ENCODE peak calls at places on chromosomes 12 and 14, in eight cellular contexts. I is B cell, V is fibroblast of the aortic adventitia, M is IMR-90, A is right lobe of liver, G is lower leg skin, D is tibial artery, W is epithelial cell of proximal tubule. U is an unnamed sample.

GRCh38 chr14:64758711-64759554 is 54.7 kb downstream of the PLEKHG3 start:
- DNase-seq in I (no peak), V (peak; percentile 95), M (peak; percentile 97), A (no peak), G (no peak), D (no peak), W (no peak), U (no peak)

GRCh38 chr14:32006267-32007110 is 70.6 kb upstream of the ARHGAP5 start:
- DNase-seq in I (no peak), V (no peak), M (peak; percentile 19), A (no peak), G (no peak), D (no peak), W (peak; percentile 95), U (no peak)

GRCh38 chr12:45670339-45671065 is 59.0 kb upstream of the ARID2 start:
- DNase-seq in I (peak; percentile 14), V (no peak), M (no peak), A (no peak), G (no peak), D (no peak), W (no peak), U (peak; percentile 12)

GRCh38 chr12:47651368-47652254 is 54.2 kb downstream of the RPAP3 start:
- DNase-seq in I (peak; percentile 20), V (peak; percentile 71), M (peak; percentile 66), A (peak; percentile 62), G (peak; percentile 21), D (peak; percentile 66), W (peak; percentile 13), U (peak; percentile 19)

GRCh38 chr12:100356646-100357223 is at the start of gene SLC17A8:
- DNase-seq in I (no peak), V (no peak), M (no peak), A (no peak), G (no peak), D (no peak), W (no peak), U (no peak)

GRCh38 chr14:102491786-102492522 is 17.6 kb downstream of the ANKRD9 start:
- DNase-seq in I (peak; percentile 7), V (no peak), M (no peak), A (no peak), G (no peak), D (no peak), W (no peak), U (no peak)

GRCh38 chr12:1553987-1554982 is 40.1 kb downstream of the FBXL14 start:
- DNase-seq in I (peak; percentile 23), V (no peak), M (no peak), A (no peak), G (no peak), D (no peak), W (no peak), U (peak; percentile 88)

GRCh38 chr12:106487664-106488063 is 95.1 kb upstream of the RFX4 start:
- DNase-seq in I (no peak), V (no peak), M (no peak), A (no peak), G (no peak), D (no peak), W (no peak), U (no peak)

GRCh38 chr14:36105401-36105800 is 71.1 kb downstream of the PTCSC3 start:
- DNase-seq in I (no peak), V (no peak), M (no peak), A (no peak), G (no peak), D (no peak), W (peak; percentile 78), U (no peak)

GRCh38 chr14:71646518-71646917 is 285.7 kb upstream of the RGS6 start:
- DNase-seq in I (no peak), V (no peak), M (no peak), A (no peak), G (no peak), D (no peak), W (no peak), U (no peak)

GRCh38 chr14:80954771-80955299 is 586 bp upstream of the TSHR start:
- DNase-seq in I (peak; percentile 73), V (peak; percentile 81), M (peak; percentile 72), A (peak; percentile 81), G (peak; percentile 78), D (peak; percentile 78), W (no peak), U (peak; percentile 73)

GRCh38 chr14:59022144-59022543 is 166.3 kb upstream of the DAAM1 start:
- DNase-seq in I (no peak), V (no peak), M (no peak), A (no peak), G (no peak), D (no peak), W (no peak), U (no peak)

GRCh38 chr12:124567035-124567672 is at the start of gene NCOR2:
- DNase-seq in I (peak; percentile 85), V (no peak), M (no peak), A (peak; percentile 59), G (no peak), D (no peak), W (no peak), U (peak; percentile 85)

GRCh38 chr12:33061844-33062243 is 165.3 kb upstream of the PKP2 start:
- DNase-seq in I (no peak), V (no peak), M (no peak), A (no peak), G (no peak), D (no peak), W (no peak), U (no peak)

DNA sequence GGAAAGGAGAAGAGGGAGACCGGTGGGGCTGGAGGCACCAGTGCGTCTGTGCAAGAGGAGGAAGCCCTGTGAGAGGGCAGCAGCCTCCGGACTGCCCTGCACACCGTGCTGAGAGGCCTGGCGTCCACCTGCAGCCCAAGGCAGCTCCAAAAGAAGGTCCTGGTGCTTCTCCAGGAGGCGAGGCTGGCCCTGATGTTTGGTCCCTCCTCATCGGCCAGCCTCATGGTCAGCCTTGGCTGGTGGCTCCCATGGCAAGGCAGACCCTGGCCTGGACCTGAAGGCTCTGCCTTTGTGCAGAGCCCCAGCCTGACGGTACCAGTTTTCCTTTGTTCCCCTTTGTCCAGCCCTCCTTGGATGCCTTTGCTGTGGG is 7.9 kb downstream of the ADSS1 start:
- DNase-seq in I (no peak), V (no peak), M (no peak), A (no peak), G (no peak), D (no peak), W (no peak), U (no peak)
- TF ChIP-seq CTCF in I (no peak), V (no peak), M (no peak), A (no peak), G (no peak), D (no peak), W (no peak), U (no peak)

GRCh38 chr12:57775563-57776246 is 3.3 kb downstream of the EEF1AKMT3 start:
- DNase-seq in I (no peak), V (no peak), M (no peak), A (no peak), G (no peak), D (no peak), W (no peak), U (no peak)
- TF ChIP-seq CTCF in I (no peak), V (no peak), M (no peak), A (no peak), G (no peak), D (no peak), W (peak; percentile 19), U (no peak)

DNA sequence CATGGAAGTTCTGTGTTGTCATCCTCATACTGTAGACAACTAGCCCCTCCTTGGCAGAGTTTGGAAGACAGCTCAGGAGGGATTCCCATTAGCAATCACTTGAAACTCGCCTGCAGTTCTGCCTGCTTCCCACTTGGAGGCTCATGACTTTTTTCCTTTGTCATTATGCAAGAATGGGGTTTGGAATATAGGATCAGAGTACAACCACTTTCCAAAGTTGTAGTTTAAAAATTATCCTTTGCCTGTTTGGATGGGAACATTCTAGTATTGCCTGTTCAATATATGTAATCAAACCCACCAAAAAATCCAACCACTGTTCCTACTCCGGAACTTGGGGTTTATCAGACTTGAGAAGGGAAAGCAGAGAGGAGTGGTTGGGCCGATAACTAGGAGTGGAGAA is 2.1 kb upstream of the GPD1 start:
- DNase-seq in I (no peak), V (peak; percentile 57), M (peak; percentile 68), A (no peak), G (no peak), D (no peak), W (no peak), U (no peak)
- TF ChIP-seq CTCF in I (no peak), V (peak; percentile 67), M (peak; percentile 54), A (peak; percentile 45), G (no peak), D (peak; percentile 36), W (peak; percentile 54), U (peak; percentile 0)

DNA sequence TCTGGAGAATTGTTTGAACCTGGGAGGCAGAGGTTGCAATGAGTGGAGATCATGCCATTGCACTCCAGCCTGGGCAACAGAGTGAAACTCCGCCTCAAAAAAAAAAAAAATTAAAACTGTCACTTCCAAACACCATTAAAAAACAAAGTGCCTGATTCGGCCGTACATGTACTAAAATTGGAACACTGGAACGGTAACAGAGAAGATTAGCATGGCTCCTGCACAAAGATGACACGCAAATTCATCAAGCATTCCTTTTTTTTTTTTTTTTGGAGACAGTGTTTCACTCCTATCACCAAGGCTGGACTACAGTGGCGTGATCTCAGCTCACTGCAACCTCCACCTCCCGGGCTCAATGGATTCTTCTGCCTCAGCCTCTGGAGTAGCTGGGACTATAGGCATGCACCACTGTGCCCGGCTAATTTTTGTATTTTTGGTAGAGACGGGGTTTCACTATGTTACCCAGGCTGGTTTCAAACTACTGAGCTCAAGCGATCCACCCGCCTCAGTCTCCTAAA is 40.2 kb upstream of the SINHCAF start:
- DNase-seq in I (no peak), V (no peak), M (no peak), A (no peak), G (no peak), D (no peak), W (no peak), U (no peak)
- TF ChIP-seq CTCF in I (no peak), V (no peak), M (no peak), A (no peak), G (no peak), D (no peak), W (no peak), U (no peak)

DNA sequence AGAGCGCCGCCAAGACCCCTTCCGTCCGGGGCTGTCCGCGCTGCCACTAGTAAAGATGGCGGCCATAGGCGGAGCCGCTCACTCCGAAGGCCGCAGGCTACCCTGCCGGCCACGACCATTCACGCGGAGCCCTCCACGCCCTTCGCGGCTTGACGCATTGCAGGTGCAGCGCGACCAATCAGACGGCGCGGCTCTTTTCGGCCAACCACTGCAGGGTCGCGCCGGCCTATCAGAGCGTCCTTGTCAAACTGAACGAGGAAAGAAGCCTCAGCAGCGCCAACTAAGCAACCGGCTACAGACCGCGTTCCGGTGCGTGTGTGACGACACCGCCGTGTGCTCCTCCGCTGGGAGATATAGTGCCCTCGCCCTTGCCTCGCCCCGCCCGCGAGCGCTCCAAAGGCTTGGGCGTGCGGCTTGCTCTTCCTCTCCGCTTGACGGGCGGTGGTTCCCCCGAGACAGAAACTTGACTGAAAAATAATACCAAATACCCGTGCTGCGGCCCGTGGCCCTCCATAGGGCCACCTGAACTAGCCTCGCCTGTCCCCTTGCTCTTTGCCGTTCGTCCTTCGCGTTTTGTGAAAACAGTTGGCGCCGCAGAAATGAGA is 13.6 kb upstream of the CALM1 start:
- DNase-seq in I (peak; percentile 92), V (peak; percentile 100), M (peak; percentile 100), A (peak; percentile 100), G (peak; percentile 99), D (peak; percentile 100), W (peak; percentile 94), U (peak; percentile 94)
- TF ChIP-seq CTCF in I (no peak), V (no peak), M (peak; percentile 4), A (peak; percentile 13), G (no peak), D (no peak), W (no peak), U (peak; percentile 7)

GRCh38 chr12:92145731-92146496 is at the start of gene BTG1:
- DNase-seq in I (peak; percentile 94), V (peak; percentile 100), M (peak; percentile 100), A (peak; percentile 100), G (peak; percentile 99), D (peak; percentile 98), W (peak; percentile 97), U (peak; percentile 98)
- TF ChIP-seq CTCF in I (no peak), V (no peak), M (peak; percentile 7), A (no peak), G (no peak), D (no peak), W (no peak), U (no peak)

U was measured in GM13977.